ENCODE peak calls at places on chromosomes 5 and 9, in four cellular contexts. H, X, B and Y are unnamed samples.

GRCh38 chr5:150068472-150068871 is 17.9 kb downstream of the CSF1R start:
- DNase-seq in H (peak), X (no peak), B (no peak), Y (no peak)

GRCh38 chr5:54669285-54669684 is 151.7 kb downstream of the SNX18 start:
- DNase-seq in H (no peak), X (no peak), B (no peak), Y (no peak)

GRCh38 chr9:77291714-77292113 is 114.4 kb downstream of the VPS13A start:
- DNase-seq in H (no peak), X (no peak), B (no peak), Y (peak)

GRCh38 chr5:131256507-131256823 is 7.4 kb upstream of the CDC42SE2 start:
- DNase-seq in H (no peak), X (no peak), B (no peak), Y (no peak)

GRCh38 chr5:27008604-27009564 is 29.5 kb downstream of the CDH9 start:
- DNase-seq in H (no peak), X (no peak), B (no peak), Y (no peak)

GRCh38 chr5:149366169-149366750 is 8.4 kb downstream of the PCYOX1L start:
- DNase-seq in H (no peak), X (no peak), B (no peak), Y (no peak)

GRCh38 chr9:35162605-35163315 is 951 bp downstream of the UNC13B start:
- DNase-seq in H (no peak), X (no peak), B (no peak), Y (peak)

GRCh38 chr5:129246088-129246487 is 151.5 kb downstream of the ISOC1 start:
- DNase-seq in H (no peak), X (no peak), B (no peak), Y (no peak)

GRCh38 chr5:138364576-138364975 is 12.1 kb downstream of the KDM3B start:
- DNase-seq in H (no peak), X (no peak), B (no peak), Y (no peak)

GRCh38 chr9:20292002-20292401 is 330.3 kb downstream of the MLLT3 start:
- DNase-seq in H (no peak), X (no peak), B (no peak), Y (no peak)

GRCh38 chr9:123349691-123350480 is 6.1 kb upstream of the CRB2 start:
- DNase-seq in H (peak), X (no peak), B (no peak), Y (peak)

GRCh38 chr5:154755361-154756202 is at the start of gene LARP1:
- DNase-seq in H (peak), X (no peak), B (peak), Y (no peak)

GRCh38 chr9:76417394-76417793 is 23.2 kb upstream of the RFK start:
- DNase-seq in H (no peak), X (no peak), B (no peak), Y (no peak)

GRCh38 chr9:107190031-107190935 is 92.8 kb upstream of the RAD23B start:
- DNase-seq in H (no peak), X (no peak), B (no peak), Y (no peak)

GRCh38 chr9:79233542-79233941 is 338.2 kb upstream of the TLE4 start:
- DNase-seq in H (no peak), X (no peak), B (no peak), Y (peak)

GRCh38 chr9:106799146-106799545 is 63.8 kb upstream of the ZNF462 start:
- DNase-seq in H (no peak), X (peak), B (no peak), Y (no peak)

GRCh38 chr5:105167092-105167491 is 1604.5 kb upstream of the NUDT12 start:
- DNase-seq in H (no peak), X (no peak), B (no peak), Y (no peak)

GRCh38 chr5:151200913-151201445 is 22.9 kb downstream of the CCDC69 start:
- DNase-seq in H (no peak), X (no peak), B (no peak), Y (no peak)

GRCh38 chr5:151615431-151615830 is 24.3 kb upstream of the FAT2 start:
- DNase-seq in H (no peak), X (no peak), B (no peak), Y (no peak)

GRCh38 chr5:167844173-167844572 is 447.3 kb upstream of the WWC1 start:
- DNase-seq in H (no peak), X (no peak), B (no peak), Y (no peak)

GRCh38 chr9:81968026-81968425 is 20.5 kb upstream of the SPATA31D1 start:
- DNase-seq in H (no peak), X (no peak), B (no peak), Y (no peak)

GRCh38 chr5:126002222-126002897 is 420.8 kb upstream of the GRAMD2B start:
- DNase-seq in H (no peak), X (peak), B (peak), Y (no peak)

GRCh38 chr5:115389074-115389798 is 92.8 kb upstream of the CCDC112 start:
- DNase-seq in H (no peak), X (no peak), B (no peak), Y (no peak)

GRCh38 chr9:98097836-98098235 is 21.2 kb downstream of the TRIM14 start:
- DNase-seq in H (no peak), X (no peak), B (no peak), Y (no peak)

GRCh38 chr9:35907732-35908483 is 1.4 kb upstream of the SPAAR start:
- DNase-seq in H (peak), X (peak), B (peak), Y (no peak)

GRCh38 chr9:6552738-6553121 is 92.8 kb downstream of the GLDC start:
- DNase-seq in H (no peak), X (no peak), B (no peak), Y (no peak)

GRCh38 chr9:13778486-13779110 is 499.1 kb upstream of the MPDZ start:
- DNase-seq in H (no peak), X (no peak), B (no peak), Y (no peak)

GRCh38 chr5:68433921-68434879 is 218.6 kb downstream of the PIK3R1 start:
- DNase-seq in H (peak), X (peak), B (peak), Y (peak)

GRCh38 chr5:77138981-77139380 is 51.9 kb upstream of the ZBED3 start:
- DNase-seq in H (no peak), X (no peak), B (no peak), Y (no peak)

GRCh38 chr5:82522912-82523311 is 244.8 kb upstream of the RPS23 start:
- DNase-seq in H (no peak), X (no peak), B (no peak), Y (no peak)

GRCh38 chr5:180900178-180900577 is 1.2 kb downstream of the BTNL8 start:
- DNase-seq in H (no peak), X (no peak), B (no peak), Y (no peak)

GRCh38 chr5:169354921-169355320 is 54.0 kb upstream of the SLIT3 start:
- DNase-seq in H (no peak), X (no peak), B (no peak), Y (no peak)

GRCh38 chr5:181204561-181205401 is at the start of gene TRIM7:
- DNase-seq in H (peak), X (no peak), B (peak), Y (no peak)

GRCh38 chr9:35689601-35690446 is at the start of gene TPM2:
- DNase-seq in H (peak), X (no peak), B (peak), Y (no peak)

GRCh38 chr5:103255666-103256065 is 2.9 kb upstream of the MACIR start:
- DNase-seq in H (peak), X (no peak), B (no peak), Y (no peak)

DNA sequence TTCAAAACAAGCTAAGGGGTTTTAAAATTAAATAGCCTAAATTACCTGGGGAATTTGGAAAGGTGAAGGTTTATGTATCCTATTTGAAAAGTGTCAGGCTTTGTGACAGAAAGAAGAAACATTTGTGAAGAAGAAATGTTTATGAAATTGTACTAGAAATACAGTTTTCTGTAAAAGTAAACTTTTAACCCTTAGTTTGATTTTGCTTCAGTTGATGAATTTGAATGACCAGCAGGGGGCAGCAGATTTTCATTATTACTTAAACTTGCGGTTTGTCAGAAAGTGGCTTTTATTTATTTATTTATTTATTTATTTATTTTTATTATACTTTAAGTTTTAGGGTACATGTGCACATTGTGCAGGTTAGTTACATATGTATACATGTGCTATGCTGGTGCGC is 58.1 kb downstream of the NNT start:
- DNase-seq in H (no peak), X (no peak), B (no peak), Y (peak)
- H3K4me3 ChIP-seq in H (no peak), X (no peak), B (no peak), Y (no peak)

GRCh38 chr9:128723352-128723865 is 518 bp downstream of the ZDHHC12 start:
- DNase-seq in H (no peak), X (no peak), B (no peak), Y (no peak)

GRCh38 chr9:128723866-128724743 is at the start of gene ZDHHC12:
- DNase-seq in H (peak), X (peak), B (peak), Y (peak)

GRCh38 chr9:128720841-128721486 is 3.0 kb downstream of the ZDHHC12 start:
- DNase-seq in H (no peak), X (no peak), B (no peak), Y (no peak)

GRCh38 chr9:128721487-128722010 is 2.4 kb downstream of the ZDHHC12 start:
- DNase-seq in H (no peak), X (no peak), B (no peak), Y (no peak)

DNA sequence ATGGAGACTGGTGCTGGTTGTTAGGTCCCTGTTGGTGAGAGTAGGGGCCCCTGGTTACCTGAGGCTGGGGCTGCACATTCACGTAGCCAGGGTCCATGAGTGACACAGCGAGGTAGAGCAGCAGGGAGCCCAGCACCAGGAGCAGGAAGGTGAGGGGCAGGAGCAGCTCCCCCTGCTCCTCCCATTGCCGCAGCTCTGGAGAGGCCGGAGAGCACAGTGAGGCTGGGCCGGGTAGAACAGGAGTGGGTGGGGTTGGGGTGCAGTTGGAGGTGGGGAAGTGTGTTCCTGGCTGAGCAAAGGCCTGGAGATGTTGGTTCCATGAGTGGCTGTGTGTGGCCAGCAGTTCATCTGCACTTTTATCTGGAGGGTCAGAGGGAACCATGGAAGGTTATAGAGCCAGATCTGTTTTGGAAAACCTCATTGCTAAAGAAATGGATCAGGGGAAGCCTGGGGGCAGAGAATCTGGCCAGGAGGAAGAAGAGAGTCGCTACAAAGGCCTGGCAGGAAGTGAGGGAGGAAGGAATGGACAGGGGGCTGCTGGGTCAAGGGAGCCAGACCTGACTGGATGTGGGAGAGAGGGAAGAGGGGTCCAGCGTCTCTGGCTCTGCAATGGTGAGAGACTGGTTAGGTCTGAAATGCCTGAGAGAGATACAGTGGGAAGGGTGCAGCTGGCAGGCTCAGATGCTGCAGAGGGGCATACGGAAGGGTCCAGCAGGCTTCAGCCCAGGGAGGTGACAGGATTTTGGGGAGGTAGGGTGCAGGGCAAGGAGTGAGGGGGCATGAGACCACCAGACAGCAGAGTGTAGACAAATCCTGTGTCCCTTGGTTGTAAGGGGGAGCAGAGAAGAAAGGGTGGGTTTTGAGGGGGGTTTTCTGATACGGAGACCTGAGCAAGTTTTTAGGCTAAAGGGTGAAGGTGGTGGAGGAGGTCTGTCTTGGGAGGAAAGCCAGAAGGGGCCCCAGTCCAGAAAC is 1.3 kb downstream of the ZDHHC12 start:
- DNase-seq in H (no peak), X (no peak), B (no peak), Y (no peak)
- H3K4me3 ChIP-seq in H (no peak), X (no peak), B (no peak), Y (peak)

GRCh38 chr9:112174223-112174964 is 703 bp downstream of the SUSD1 start:
- DNase-seq in H (peak), X (no peak), B (peak), Y (peak)

GRCh38 chr9:112175796-112176315 is 759 bp upstream of the SUSD1 start:
- DNase-seq in H (peak), X (no peak), B (no peak), Y (no peak)

GRCh38 chr9:112174965-112175795 is at the start of gene SUSD1:
- DNase-seq in H (peak), X (no peak), B (peak), Y (no peak)

GRCh38 chr9:112170968-112171367 is 4.1 kb downstream of the SUSD1 start:
- DNase-seq in H (no peak), X (no peak), B (no peak), Y (no peak)

GRCh38 chr9:112173489-112174222 is 1.4 kb downstream of the SUSD1 start:
- DNase-seq in H (peak), X (no peak), B (no peak), Y (no peak)
- H3K4me3 ChIP-seq in H (no peak), X (no peak), B (no peak), Y (peak)

GRCh38 chr9:124875501-124875900 is 13.6 kb downstream of the ARPC5L start:
- DNase-seq in H (no peak), X (no peak), B (no peak), Y (no peak)
- H3K4me3 ChIP-seq in H (no peak), X (no peak), B (no peak), Y (no peak)

GRCh38 chr9:134059661-134060395 is 8.0 kb downstream of the BRD3 start:
- DNase-seq in H (peak), X (no peak), B (peak), Y (no peak)
- H3K4me3 ChIP-seq in H (no peak), X (no peak), B (no peak), Y (no peak)

GRCh38 chr5:39624268-39624886 is 199.6 kb upstream of the DAB2 start:
- DNase-seq in H (peak), X (no peak), B (no peak), Y (no peak)

GRCh38 chr5:39622281-39622680 is 197.5 kb upstream of the DAB2 start:
- DNase-seq in H (peak), X (no peak), B (no peak), Y (no peak)

GRCh38 chr5:39628348-39628747 is 203.6 kb upstream of the DAB2 start:
- DNase-seq in H (no peak), X (no peak), B (no peak), Y (no peak)

GRCh38 chr5:39623291-39623865 is 198.6 kb upstream of the DAB2 start:
- DNase-seq in H (peak), X (no peak), B (no peak), Y (no peak)

GRCh38 chr5:39624890-39625289 is 200.1 kb upstream of the DAB2 start:
- DNase-seq in H (no peak), X (no peak), B (no peak), Y (no peak)
- H3K4me3 ChIP-seq in H (no peak), X (no peak), B (no peak), Y (no peak)

GRCh38 chr5:671459-672328 is 21.5 kb downstream of the TPPP start:
- DNase-seq in H (peak), X (no peak), B (peak), Y (peak)
- H3K4me3 ChIP-seq in H (no peak), X (peak), B (no peak), Y (no peak)

GRCh38 chr5:86665984-86666760 is 48.4 kb downstream of the COX7C start:
- DNase-seq in H (no peak), X (no peak), B (no peak), Y (peak)
- H3K4me3 ChIP-seq in H (no peak), X (no peak), B (no peak), Y (peak)

GRCh38 chr5:24646915-24647314 is 2.1 kb upstream of the CDH10 start:
- DNase-seq in H (no peak), X (no peak), B (no peak), Y (no peak)

GRCh38 chr5:24643255-24643654 is 1.5 kb downstream of the CDH10 start:
- DNase-seq in H (no peak), X (no peak), B (no peak), Y (no peak)

GRCh38 chr5:24643880-24644279 is 898 bp downstream of the CDH10 start:
- DNase-seq in H (no peak), X (no peak), B (no peak), Y (no peak)

GRCh38 chr5:24642022-24642421 is 2.8 kb downstream of the CDH10 start:
- DNase-seq in H (no peak), X (no peak), B (no peak), Y (peak)

DNA sequence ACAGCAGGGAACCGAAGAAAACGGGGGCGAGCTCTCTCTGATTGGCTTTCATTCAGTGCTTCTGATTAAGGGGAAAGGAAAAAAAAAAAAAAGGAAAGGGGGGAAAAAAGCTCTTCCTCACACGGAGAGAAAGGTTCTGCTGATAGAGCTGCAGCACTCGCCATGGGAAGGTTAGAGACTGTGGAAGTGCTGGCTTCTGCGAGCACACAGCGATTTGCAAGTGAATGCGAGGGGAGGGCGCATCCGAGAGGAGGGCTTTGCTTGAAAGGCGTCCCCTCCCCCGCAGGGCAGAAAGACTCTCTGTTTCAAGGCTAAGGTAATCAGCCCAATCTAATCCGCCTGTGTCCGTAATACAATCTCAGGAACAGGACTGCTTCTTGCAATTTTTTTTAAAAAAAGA is at the start of gene CDH10:
- DNase-seq in H (no peak), X (no peak), B (no peak), Y (no peak)
- H3K4me3 ChIP-seq in H (no peak), X (peak), B (no peak), Y (no peak)

GRCh38 chr9:22105005-22105722 is 96.1 kb upstream of the CDKN2B start:
- DNase-seq in H (no peak), X (no peak), B (no peak), Y (no peak)
- H3K4me3 ChIP-seq in H (no peak), X (no peak), B (no peak), Y (no peak)